ENCODE peak calls at places on chromosome 16, in four cellular contexts. Q, P, Y and F are unnamed samples.

GRCh38 chr16:23365602-23366240 is 63.6 kb downstream of the SCNN1B start:
- DNase-seq in Y (peak; percentile 25), Q (no peak), P (no peak), F (no peak)

GRCh38 chr16:67404740-67405226 is 11.5 kb upstream of the TPPP3 start:
- DNase-seq in Q (no peak), P (no peak), Y (no peak), F (no peak)

GRCh38 chr16:88977028-88977844 is at the start of gene CBFA2T3:
- DNase-seq in Y (no peak), Q (peak; percentile 96), P (no peak), F (no peak)

GRCh38 chr16:56625140-56625942 is at the start of gene MT1E:
- DNase-seq in Q (no peak), Y (no peak), P (peak; percentile 76), F (peak; percentile 67)

GRCh38 chr16:50067290-50067853 is 1.6 kb downstream of the HEATR3 start:
- DNase-seq in Q (peak; percentile 50), P (peak; percentile 53), Y (no peak), F (no peak)

GRCh38 chr16:46932802-46933201 is 40.7 kb downstream of the DNAJA2 start:
- DNase-seq in P (no peak), Q (peak; percentile 16), Y (no peak), F (peak; percentile 54)

GRCh38 chr16:84320511-84320910 is 25.8 kb downstream of the WFDC1 start:
- DNase-seq in Y (no peak), Q (no peak), P (no peak), F (no peak)

GRCh38 chr16:89370081-89370511 is 120.3 kb downstream of the ANKRD11 start:
- DNase-seq in Q (no peak), Y (no peak), P (no peak), F (no peak)

GRCh38 chr16:11597268-11597690 is 10.6 kb upstream of the LITAF start:
- DNase-seq in Y (no peak), P (no peak), Q (peak; percentile 26), F (no peak)

GRCh38 chr16:57892447-57893096 is 78.4 kb downstream of the CNGB1 start:
- DNase-seq in P (no peak), Q (no peak), Y (no peak), F (no peak)

GRCh38 chr16:67516296-67517177 is 12.1 kb upstream of the RIPOR1 start:
- DNase-seq in Y (no peak), P (no peak), Q (no peak), F (no peak)

GRCh38 chr16:48049832-48050231 is 106.0 kb downstream of the ABCC12 start:
- DNase-seq in Q (no peak), Y (no peak), P (no peak), F (no peak)

GRCh38 chr16:77896357-77896972 is 108.1 kb downstream of the VAT1L start:
- DNase-seq in Q (no peak), P (peak; percentile 62), Y (no peak), F (no peak)

GRCh38 chr16:57303021-57303909 is 18.8 kb upstream of the PLLP start:
- DNase-seq in Q (no peak), P (no peak), Y (no peak), F (no peak)

GRCh38 chr16:81744911-81745310 is 34.2 kb upstream of the PLCG2 start:
- DNase-seq in Y (no peak), P (no peak), Q (no peak), F (no peak)

GRCh38 chr16:54140057-54140787 is 146.4 kb downstream of the IRX3 start:
- DNase-seq in Q (no peak), Y (no peak), P (peak; percentile 23), F (no peak)

GRCh38 chr16:10871157-10871991 is 5.6 kb upstream of the CIITA start:
- DNase-seq in Y (peak; percentile 86), P (no peak), Q (no peak), F (no peak)

GRCh38 chr16:76882105-76882504 is 308.9 kb upstream of the MON1B start:
- DNase-seq in P (no peak), Q (no peak), Y (no peak), F (no peak)

GRCh38 chr16:48911700-48912099 is 301.7 kb upstream of the N4BP1 start:
- DNase-seq in Y (no peak), P (no peak), Q (no peak), F (no peak)

GRCh38 chr16:56847173-56847948 is 17.6 kb upstream of the SLC12A3 start:
- DNase-seq in Q (no peak), Y (no peak), P (no peak), F (no peak)

GRCh38 chr16:54284319-54284930 is 2.2 kb downstream of the IRX3 start:
- DNase-seq in Y (no peak), Q (no peak), P (peak; percentile 57), F (peak; percentile 46)

GRCh38 chr16:84617631-84618427 is at the start of gene COTL1:
- DNase-seq in Y (no peak), P (peak; percentile 97), Q (peak; percentile 99), F (peak; percentile 95)

GRCh38 chr16:84482001-84482891 is 22.2 kb downstream of the MEAK7 start:
- DNase-seq in Q (no peak), P (peak; percentile 66), Y (no peak), F (peak; percentile 5)

GRCh38 chr16:53055603-53056527 is 1.1 kb downstream of the CHD9 start:
- DNase-seq in P (peak; percentile 43), Y (no peak), Q (peak; percentile 93), F (no peak)

GRCh38 chr16:10988164-10988803 is 43.9 kb downstream of the CLEC16A start:
- DNase-seq in Q (no peak), Y (no peak), P (no peak), F (peak; percentile 54)

GRCh38 chr16:180921-181667 is 835 bp downstream of the HBQ1 start:
- DNase-seq in Y (peak; percentile 7), P (peak; percentile 95), Q (peak; percentile 95), F (peak; percentile 93)

GRCh38 chr16:88815901-88816589 is 4.3 kb upstream of the APRT start:
- DNase-seq in Y (no peak), P (peak; percentile 86), Q (no peak), F (peak; percentile 69)

GRCh38 chr16:47965439-47965838 is 190.4 kb downstream of the ABCC12 start:
- DNase-seq in Q (no peak), P (no peak), Y (no peak), F (no peak)

GRCh38 chr16:12543700-12544476 is 259.8 kb downstream of the CPPED1 start:
- DNase-seq in Y (peak; percentile 48), P (no peak), Q (no peak), F (no peak)

GRCh38 chr16:57748596-57748995 is 13.0 kb downstream of the KATNB1 start:
- DNase-seq in Q (no peak), P (no peak), Y (no peak), F (no peak)

GRCh38 chr16:87448866-87449265 is 44.0 kb downstream of the ZCCHC14 start:
- DNase-seq in P (no peak), Q (no peak), Y (no peak), F (no peak)

GRCh38 chr16:24853830-24854229 is 8.1 kb downstream of the SLC5A11 start:
- DNase-seq in Y (no peak), P (peak; percentile 75), Q (no peak), F (no peak)

GRCh38 chr16:50520451-50521245 is 27.5 kb upstream of the NKD1 start:
- DNase-seq in Q (no peak), Y (no peak), P (no peak), F (no peak)

GRCh38 chr16:27233731-27234130 is 30.4 kb downstream of the KDM8 start:
- DNase-seq in P (no peak), Y (no peak), Q (no peak), F (no peak)

GRCh38 chr16:81654346-81654745 is 124.7 kb upstream of the PLCG2 start:
- DNase-seq in Y (no peak), P (no peak), Q (no peak), F (no peak)

GRCh38 chr16:19183187-19183586 is 15.1 kb downstream of the SYT17 start:
- DNase-seq in P (no peak), Q (no peak), Y (no peak), F (no peak)

GRCh38 chr16:87471278-87472141 is 21.3 kb downstream of the ZCCHC14 start:
- DNase-seq in Y (no peak), Q (no peak), P (peak; percentile 54), F (no peak)

GRCh38 chr16:86918637-86919036 is 340.3 kb downstream of the FOXL1 start:
- DNase-seq in Q (no peak), P (no peak), Y (no peak), F (no peak)

DNA sequence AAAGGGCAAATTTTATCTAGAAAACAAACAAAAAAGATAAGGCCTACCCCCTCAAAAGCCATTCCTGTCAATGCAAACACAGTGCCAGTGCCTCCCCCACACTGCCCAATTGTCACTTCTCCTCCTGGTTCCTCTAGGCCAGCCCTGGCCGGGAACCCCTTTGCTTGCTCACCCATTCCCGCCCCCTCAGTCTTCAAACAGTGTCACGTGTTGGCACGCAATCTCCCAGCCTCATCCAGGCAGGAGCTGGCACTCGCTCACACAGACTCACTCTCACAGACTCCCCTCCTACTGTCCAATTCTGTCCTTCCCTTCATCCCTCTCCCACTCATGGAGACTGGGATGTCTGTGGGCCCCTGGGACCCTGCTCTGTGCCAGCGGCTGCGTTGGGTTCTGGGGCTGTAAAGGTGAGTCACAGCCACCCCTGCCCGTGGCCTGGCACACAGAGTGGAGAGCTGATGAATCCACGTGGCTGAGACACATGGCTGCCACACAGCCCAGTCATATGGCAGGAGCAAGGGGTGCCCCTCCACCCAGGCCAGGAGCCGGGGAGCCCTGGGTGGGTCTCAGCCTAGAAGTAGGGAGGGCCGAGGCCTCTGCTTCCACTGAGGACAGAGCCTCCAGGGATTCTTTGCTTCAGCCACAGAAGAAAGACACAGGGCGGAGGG is 54.8 kb downstream of the VAC14 start:
- DNase-seq in P (peak; percentile 41), Q (peak; percentile 44), Y (no peak), F (no peak)
- TF ChIP-seq USF1 in P (peak; percentile 90), Q (peak; percentile 83), Y (no peak), F (no peak)

GRCh38 chr16:65314246-65315003 is 192.6 kb upstream of the CDH11 start:
- DNase-seq in Q (no peak), Y (no peak), P (no peak), F (no peak)
- TF ChIP-seq USF1 in Q (no peak), Y (no peak), P (no peak), F (no peak)

GRCh38 chr16:17776465-17776864 is 305.7 kb upstream of the XYLT1 start:
- DNase-seq in Y (no peak), Q (no peak), P (no peak), F (no peak)

GRCh38 chr16:17775061-17775460 is 304.3 kb upstream of the XYLT1 start:
- DNase-seq in Q (no peak), Y (no peak), P (no peak), F (no peak)

GRCh38 chr16:17780181-17780580 is 309.4 kb upstream of the XYLT1 start:
- DNase-seq in Q (no peak), P (no peak), Y (no peak), F (no peak)

GRCh38 chr16:17776888-17777287 is 306.1 kb upstream of the XYLT1 start:
- DNase-seq in Q (no peak), P (no peak), Y (no peak), F (no peak)

DNA sequence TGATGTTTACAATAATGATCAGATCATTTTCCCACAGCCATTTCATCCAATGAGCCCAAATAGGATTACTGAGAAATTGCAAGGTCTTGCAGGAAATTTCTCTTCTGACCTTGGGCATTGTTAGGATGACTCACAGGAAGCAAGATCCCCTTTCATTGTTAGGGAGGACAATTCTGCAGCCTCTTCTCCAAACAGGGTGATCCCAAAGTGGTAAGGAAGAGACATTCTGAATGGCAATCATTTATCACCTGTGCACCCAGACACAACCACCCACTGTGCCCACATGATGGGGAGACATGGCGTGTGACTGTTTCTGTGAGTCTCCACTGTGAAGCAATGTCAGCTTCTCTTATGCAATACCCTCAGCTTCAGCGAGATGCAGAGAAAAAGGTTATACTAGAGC is 306.7 kb upstream of the XYLT1 start:
- DNase-seq in Q (no peak), Y (no peak), P (no peak), F (no peak)
- TF ChIP-seq USF1 in Q (no peak), Y (no peak), P (no peak), F (no peak)

GRCh38 chr16:9070295-9070694 is 21.1 kb upstream of the HAPSTR1 start:
- DNase-seq in Y (no peak), P (no peak), Q (no peak), F (no peak)
- TF ChIP-seq USF1 in Y (no peak), P (no peak), Q (no peak), F (no peak)